ENCODE peak calls at places on chromosomes 7 and 10, in seven cellular contexts. T is GM12878, Q is HepG2, X is SK-N-SH, W is HCT116, Z is K562, K is H1. R is an unnamed sample.

GRCh38 chr7:26061340-26062239 is 90.4 kb upstream of the NFE2L3 start:
- DNase-seq in Q (peak), W (peak), T (peak), K (peak), Z (peak), X (peak), R (peak)

GRCh38 chr10:18713077-18713476 is 53.8 kb downstream of the ARL5B start:
- DNase-seq in K (no peak), Q (peak), X (no peak), T (no peak), Z (no peak), W (no peak), R (peak)

GRCh38 chr10:46548781-46549090 is 7.7 kb downstream of the GPRIN2 start:
- DNase-seq in W (no peak), X (no peak), K (peak), Z (no peak), Q (no peak), T (no peak), R (no peak)

GRCh38 chr10:3702056-3702546 is 82.9 kb downstream of the KLF6 start:
- DNase-seq in W (no peak), X (no peak), T (no peak), K (no peak), Z (no peak), Q (no peak), R (no peak)

GRCh38 chr10:103980246-103980906 is 13.4 kb downstream of the SLK start:
- DNase-seq in T (no peak), K (no peak), W (no peak), Q (no peak), Z (no peak), X (no peak), R (no peak)

GRCh38 chr10:55374060-55374459 is 573.0 kb upstream of the PCDH15 start:
- DNase-seq in T (no peak), Q (peak), W (no peak), X (no peak), Z (no peak), K (no peak), R (no peak)

GRCh38 chr7:102063736-102064135 is 222.9 kb upstream of the SH2B2 start:
- DNase-seq in W (peak), K (peak), X (peak), T (no peak), Z (peak), Q (no peak), R (no peak)

GRCh38 chr7:19392246-19392645 is 247.0 kb upstream of the FERD3L start:
- DNase-seq in K (no peak), Q (no peak), W (no peak), Z (no peak), X (no peak), T (no peak), R (no peak)

GRCh38 chr7:2710256-2710655 is 22.3 kb downstream of the AMZ1 start:
- DNase-seq in Z (no peak), T (peak), Q (no peak), K (no peak), W (no peak), X (no peak), R (no peak)

GRCh38 chr10:27890971-27891370 is 107.9 kb downstream of the ODAD2 start:
- DNase-seq in W (no peak), T (no peak), K (no peak), Q (no peak), Z (no peak), X (no peak), R (no peak)
- TF ChIP-seq JUND in W (no peak), T (no peak), K (no peak), Q (no peak), Z (no peak), X (no peak), R (no peak)

DNA sequence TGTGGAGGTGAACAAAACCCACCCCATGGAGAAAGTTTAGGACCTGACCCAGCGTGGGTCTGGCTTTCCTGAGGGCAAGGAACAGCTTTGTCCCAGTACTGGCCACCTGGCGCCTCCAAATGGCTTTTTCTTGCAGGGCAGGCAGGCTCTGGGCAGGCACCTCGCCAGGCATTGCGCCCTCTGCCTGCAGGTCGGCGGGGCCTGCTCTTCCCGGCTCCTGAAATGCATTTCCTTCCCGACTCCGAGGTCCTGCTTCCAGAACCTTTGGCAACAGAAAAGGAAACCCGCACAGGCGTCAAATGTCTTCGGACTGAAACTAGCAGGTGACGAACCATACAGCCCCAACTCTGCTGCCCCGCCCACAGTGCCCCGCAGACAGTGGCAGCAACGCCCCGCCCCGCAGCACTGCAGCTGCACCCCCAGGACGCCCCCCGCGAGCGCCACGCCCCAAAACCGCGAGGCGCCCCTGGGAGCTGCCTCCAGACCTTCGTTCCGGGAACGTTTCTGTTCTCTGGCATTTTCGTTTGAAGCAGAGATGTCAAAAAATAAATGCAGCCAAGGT is 65.5 kb downstream of the C10orf143 start:
- DNase-seq in X (no peak), Z (peak), K (peak), W (peak), T (no peak), Q (no peak), R (peak)
- TF ChIP-seq JUND in X (no peak), Z (no peak), K (no peak), W (no peak), T (no peak), Q (no peak), R (no peak)

GRCh38 chr7:100087055-100087750 is 1.6 kb upstream of the COPS6 start:
- DNase-seq in Q (no peak), W (no peak), X (peak), K (no peak), Z (no peak), T (no peak), R (no peak)
- TF ChIP-seq JUND in Q (no peak), W (no peak), X (peak), K (no peak), Z (no peak), T (no peak), R (no peak)

GRCh38 chr7:66627151-66627681 is 1.5 kb upstream of the KCTD7 start:
- DNase-seq in X (peak), T (no peak), Q (no peak), Z (no peak), W (no peak), K (no peak), R (peak)
- TF ChIP-seq JUND in X (no peak), T (no peak), Q (no peak), Z (no peak), W (no peak), K (no peak), R (no peak)

GRCh38 chr10:42951486-42952251 is 125.2 kb upstream of the RET start:
- DNase-seq in K (peak), Z (peak), Q (no peak), X (no peak), W (no peak), T (no peak), R (peak)
- TF ChIP-seq JUND in K (no peak), Z (no peak), Q (no peak), X (no peak), W (no peak), T (no peak), R (no peak)

GRCh38 chr10:122290833-122291532 is 19.9 kb downstream of the BTBD16 start:
- DNase-seq in X (no peak), Q (no peak), K (no peak), W (no peak), T (no peak), Z (no peak), R (no peak)

GRCh38 chr10:122292376-122292775 is 21.3 kb downstream of the BTBD16 start:
- DNase-seq in X (no peak), T (no peak), W (no peak), Z (no peak), K (no peak), Q (no peak), R (no peak)

GRCh38 chr10:122291739-122292138 is 20.6 kb downstream of the BTBD16 start:
- DNase-seq in W (no peak), T (no peak), K (no peak), Q (no peak), Z (no peak), X (no peak), R (no peak)

GRCh38 chr10:122288917-122289316 is 17.8 kb downstream of the BTBD16 start:
- DNase-seq in X (no peak), W (no peak), Q (no peak), T (no peak), Z (no peak), K (no peak), R (no peak)

GRCh38 chr10:122290334-122290733 is 19.2 kb downstream of the BTBD16 start:
- DNase-seq in K (no peak), Q (peak), X (no peak), Z (no peak), T (no peak), W (no peak), R (no peak)
- TF ChIP-seq JUND in K (no peak), Q (no peak), X (no peak), Z (no peak), T (no peak), W (no peak), R (no peak)

GRCh38 chr10:14553434-14553833 is 221.3 kb downstream of the FAM107B start:
- DNase-seq in X (no peak), Z (no peak), W (no peak), Q (peak), T (no peak), K (no peak), R (no peak)
- TF ChIP-seq JUND in X (no peak), Z (no peak), W (no peak), Q (no peak), T (no peak), K (no peak), R (no peak)

GRCh38 chr7:87596136-87596535 is 4.5 kb downstream of the ABCB1 start:
- DNase-seq in K (no peak), Z (no peak), W (no peak), T (no peak), X (peak), Q (no peak), R (no peak)

GRCh38 chr7:87598234-87599009 is 2.3 kb downstream of the ABCB1 start:
- DNase-seq in X (no peak), T (no peak), W (no peak), Z (no peak), Q (no peak), K (no peak), R (no peak)

GRCh38 chr7:87600130-87601124 is at the start of gene ABCB1:
- DNase-seq in X (peak), K (peak), W (peak), Z (peak), Q (peak), T (no peak), R (no peak)

GRCh38 chr7:87599336-87599735 is 1.3 kb downstream of the ABCB1 start:
- DNase-seq in Q (peak), Z (peak), W (no peak), K (no peak), X (peak), T (peak), R (no peak)

DNA sequence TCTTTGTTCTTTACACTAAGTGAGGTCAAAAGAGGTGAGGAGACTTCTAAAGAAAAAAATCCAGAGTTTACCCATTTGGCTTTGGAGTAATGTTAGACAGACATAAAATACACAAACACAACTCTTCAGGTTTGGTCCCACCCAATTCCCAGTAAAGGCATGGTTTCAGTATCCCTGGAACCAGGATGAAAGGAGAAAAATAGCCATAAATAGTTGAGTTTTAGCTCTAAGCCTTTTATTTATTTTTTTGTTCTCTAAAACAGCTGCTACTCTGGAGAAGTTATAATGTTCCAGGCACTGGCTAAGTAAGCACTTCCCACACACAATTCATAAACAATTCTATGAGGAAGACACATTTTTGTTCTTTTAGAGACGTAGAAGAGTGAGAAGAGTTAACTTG is 4.0 kb downstream of the ABCB1 start:
- DNase-seq in T (no peak), Z (no peak), X (no peak), W (no peak), K (no peak), Q (no peak), R (no peak)
- TF ChIP-seq JUND in T (no peak), Z (no peak), X (no peak), W (no peak), K (no peak), Q (no peak), R (no peak)